ENCODE peak calls at places on chromosomes 16 and 17, in five cellular contexts. O is A549, J is K562, F is GM12878, P is Panc1. W is an unnamed sample.

GRCh38 chr17:13306310-13306962 is 288.6 kb upstream of the ELAC2 start:
- DNase-seq in O (peak), J (peak), F (no peak), P (peak), W (peak)

GRCh38 chr17:18226284-18226945 is 980 bp downstream of the LLGL1 start:
- DNase-seq in P (no peak), J (no peak), O (no peak), F (no peak), W (no peak)

GRCh38 chr17:50836826-50837225 is 1.4 kb downstream of the WFIKKN2 start:
- DNase-seq in O (no peak), P (no peak), J (no peak), F (no peak), W (no peak)

GRCh38 chr17:78401246-78401645 is 22.8 kb downstream of the PGS1 start:
- DNase-seq in O (no peak), J (no peak), F (no peak), P (no peak), W (no peak)

GRCh38 chr16:77424841-77425604 is 9.8 kb downstream of the ADAMTS18 start:
- DNase-seq in J (no peak), P (no peak), F (no peak), O (no peak), W (no peak)

GRCh38 chr16:31458073-31458834 is 1.0 kb upstream of the ARMC5 start:
- DNase-seq in P (no peak), J (peak), O (peak), F (no peak), W (peak)

GRCh38 chr17:61431594-61432311 is 20.5 kb upstream of the TBX4 start:
- DNase-seq in J (no peak), O (peak), F (no peak), P (no peak), W (no peak)

GRCh38 chr16:49348408-49349176 is 25.0 kb upstream of the C16orf78 start:
- DNase-seq in O (peak), J (no peak), P (no peak), F (no peak), W (peak)

GRCh38 chr16:17403156-17403809 is 67.5 kb downstream of the XYLT1 start:
- DNase-seq in O (no peak), J (no peak), P (no peak), F (no peak), W (no peak)

GRCh38 chr16:17408296-17408695 is 62.5 kb downstream of the XYLT1 start:
- DNase-seq in F (no peak), O (no peak), J (no peak), P (no peak), W (no peak)

GRCh38 chr16:17403859-17404545 is 66.8 kb downstream of the XYLT1 start:
- DNase-seq in O (no peak), P (no peak), J (no peak), F (peak), W (no peak)

GRCh38 chr16:17407321-17407720 is 63.4 kb downstream of the XYLT1 start:
- DNase-seq in F (no peak), P (no peak), O (no peak), J (no peak), W (no peak)

GRCh38 chr16:17404903-17405691 is 65.7 kb downstream of the XYLT1 start:
- DNase-seq in P (no peak), J (no peak), F (no peak), O (no peak), W (no peak)
- TF ChIP-seq REST in P (no peak), J (no peak), F (no peak), O (no peak), W (no peak)

GRCh38 chr17:32445497-32445896 is 1.2 kb downstream of the PSMD11 start:
- DNase-seq in P (no peak), O (no peak), J (no peak), F (no peak), W (no peak)

GRCh38 chr17:32445976-32446375 is 1.7 kb downstream of the PSMD11 start:
- DNase-seq in F (no peak), O (peak), J (no peak), P (no peak), W (no peak)

GRCh38 chr17:32445075-32445427 is 741 bp downstream of the PSMD11 start:
- DNase-seq in P (no peak), O (peak), J (peak), F (no peak), W (peak)

GRCh38 chr17:32443827-32444300 is 446 bp upstream of the PSMD11 start:
- DNase-seq in F (no peak), J (no peak), P (no peak), O (no peak), W (no peak)

DNA sequence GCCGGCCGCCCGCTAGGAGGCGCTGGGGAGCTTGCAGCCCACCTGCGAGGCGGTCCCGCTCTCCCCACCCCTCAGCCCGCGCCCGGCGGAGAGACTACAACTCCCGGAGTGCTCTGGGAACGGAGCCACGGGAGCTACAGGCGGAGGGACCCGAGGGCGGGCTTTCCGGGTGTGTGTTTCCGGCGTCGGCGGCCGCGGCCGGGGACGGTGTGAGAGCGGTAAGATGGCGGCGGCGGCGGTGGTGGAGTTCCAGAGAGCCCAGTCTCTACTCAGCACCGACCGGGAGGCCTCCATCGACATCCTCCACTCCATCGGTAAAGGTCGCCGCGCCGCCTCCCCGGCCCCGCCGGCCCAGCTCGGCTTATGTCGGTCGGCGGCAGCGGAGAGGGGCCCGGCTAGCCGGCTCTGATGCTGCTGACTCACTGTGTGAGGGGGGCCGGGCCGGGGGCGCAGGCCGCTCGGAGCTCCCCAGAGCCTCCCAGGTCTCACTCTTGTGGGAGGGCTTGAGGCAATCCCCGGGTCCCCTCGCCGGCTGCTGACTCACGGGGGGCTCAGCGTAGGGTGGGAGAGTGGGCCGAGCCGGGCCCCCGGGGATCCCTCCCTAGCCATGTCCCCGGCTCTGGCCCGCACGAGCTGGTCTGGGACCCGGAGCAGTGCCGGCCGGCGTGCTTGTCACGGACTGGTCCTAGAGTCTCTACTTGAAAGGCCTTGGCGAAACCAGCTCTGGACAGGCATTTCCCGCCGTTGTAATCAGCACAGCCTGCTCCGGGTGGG is at the start of gene PSMD11:
- DNase-seq in J (peak), O (peak), P (peak), F (peak), W (peak)
- TF ChIP-seq CTCF in J (peak), O (peak), P (peak), F (peak), W (no peak)

DNA sequence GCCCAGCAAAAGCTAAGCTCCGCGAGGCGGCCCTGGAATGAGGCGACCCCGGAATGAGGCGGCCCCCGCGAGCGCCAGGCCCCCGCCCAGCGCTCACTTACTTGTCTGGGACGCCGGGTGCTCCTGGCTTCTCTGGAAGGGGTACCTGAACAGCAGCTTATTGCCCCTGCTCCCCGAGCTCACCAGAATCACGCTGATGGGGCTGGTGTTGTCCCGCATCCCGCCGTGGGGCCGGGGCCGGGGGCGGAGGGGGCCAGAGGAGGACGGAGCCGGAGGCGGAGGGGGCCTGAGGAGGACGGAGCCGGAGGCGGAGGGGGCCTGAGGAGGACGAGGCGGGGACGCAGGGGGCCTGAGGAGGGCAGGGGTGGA is 440 bp downstream of the NPRL3 start:
- DNase-seq in P (no peak), O (no peak), J (peak), F (no peak), W (peak)
- TF ChIP-seq REST in P (no peak), O (peak), J (no peak), F (no peak), W (no peak)

GRCh38 chr16:23433261-23433920 is 19.6 kb downstream of the COG7 start:
- DNase-seq in O (no peak), J (no peak), P (no peak), F (no peak), W (no peak)

GRCh38 chr16:23428351-23428750 is 24.6 kb downstream of the COG7 start:
- DNase-seq in F (no peak), O (peak), P (no peak), J (no peak), W (no peak)

GRCh38 chr16:23435500-23435899 is 17.5 kb downstream of the COG7 start:
- DNase-seq in F (peak), P (no peak), O (peak), J (peak), W (peak)

GRCh38 chr16:23434380-23434779 is 18.6 kb downstream of the COG7 start:
- DNase-seq in P (peak), F (peak), O (peak), J (peak), W (peak)

GRCh38 chr16:23432176-23433128 is 20.5 kb downstream of the COG7 start:
- DNase-seq in J (no peak), F (no peak), P (no peak), O (peak), W (no peak)
- TF ChIP-seq CTCF in J (no peak), F (no peak), P (no peak), O (no peak), W (peak)